ENCODE peak calls at places on chromosomes 1 and 21, in seven cellular contexts. Y, F, D, M, Q, B and Z are unnamed samples.

GRCh38 chr1:93814059-93814794 is 64.8 kb downstream of the DNTTIP2 start:
- DNase-seq in D (peak; percentile 54), Q (no peak), M (peak; percentile 54), F (peak; percentile 96), B (peak; percentile 73), Y (no peak), Z (peak; percentile 93)

GRCh38 chr1:33001282-33001681 is 35.4 kb downstream of the AK2 start:
- DNase-seq in F (no peak), B (no peak), Y (no peak), Q (no peak), D (no peak), M (no peak), Z (no peak)

GRCh38 chr1:156809281-156809680 is 7.4 kb downstream of the SH2D2A start:
- DNase-seq in Q (no peak), Y (no peak), D (no peak), M (no peak), B (no peak), F (no peak), Z (no peak)

GRCh38 chr1:50279622-50280320 is 143.5 kb downstream of the DMRTA2 start:
- DNase-seq in B (peak; percentile 21), Q (no peak), Y (no peak), M (no peak), D (peak; percentile 71), F (peak; percentile 93), Z (peak; percentile 3)

GRCh38 chr1:116075981-116076380 is 35.2 kb upstream of the MAB21L3 start:
- DNase-seq in F (no peak), Q (no peak), D (no peak), M (no peak), B (no peak), Y (no peak), Z (no peak)

GRCh38 chr1:175525222-175525621 is 218.2 kb downstream of the TNR start:
- DNase-seq in Y (no peak), F (no peak), Q (no peak), M (no peak), D (no peak), B (no peak), Z (no peak)

GRCh38 chr21:28725396-28725795 is 267.3 kb downstream of the LTN1 start:
- DNase-seq in Q (no peak), B (no peak), M (no peak), D (no peak), F (no peak), Y (no peak), Z (peak; percentile 19)

GRCh38 chr1:61808968-61809367 is 66.7 kb downstream of the PATJ start:
- DNase-seq in M (no peak), Y (no peak), B (peak; percentile 14), F (no peak), Q (no peak), D (no peak), Z (peak; percentile 41)

GRCh38 chr1:218711884-218712674 is 366.9 kb downstream of the TGFB2 start:
- DNase-seq in D (no peak), Q (no peak), B (peak; percentile 52), F (no peak), M (no peak), Y (no peak), Z (peak; percentile 33)

GRCh38 chr1:91578320-91579109 is 77.9 kb downstream of the CDC7 start:
- DNase-seq in B (no peak), M (no peak), D (no peak), F (no peak), Y (no peak), Q (no peak), Z (no peak)

GRCh38 chr1:51519857-51520699 is 1.0 kb upstream of the EPS15 start:
- DNase-seq in B (peak; percentile 45), Y (no peak), D (no peak), M (no peak), Q (no peak), F (no peak), Z (peak; percentile 78)

GRCh38 chr1:118184737-118185082 is 318 bp downstream of the SPAG17 start:
- DNase-seq in Y (no peak), D (no peak), Q (no peak), F (peak; percentile 94), B (no peak), M (no peak), Z (no peak)

GRCh38 chr1:17155257-17155895 is 36.1 kb upstream of the PADI2 start:
- DNase-seq in F (no peak), B (no peak), Q (no peak), Y (no peak), M (no peak), D (no peak), Z (peak; percentile 24)

GRCh38 chr1:30911061-30911954 is 2.8 kb upstream of the SDC3 start:
- DNase-seq in B (peak; percentile 89), Q (peak; percentile 84), F (peak; percentile 91), Y (peak; percentile 95), D (peak; percentile 90), M (peak; percentile 82), Z (peak; percentile 84)

GRCh38 chr21:31668651-31669491 is 9.4 kb downstream of the SOD1 start:
- DNase-seq in D (no peak), B (no peak), Q (no peak), F (no peak), Y (no peak), M (no peak), Z (no peak)

GRCh38 chr1:232435746-232436145 is 194.2 kb downstream of the SIPA1L2 start:
- DNase-seq in D (no peak), Y (no peak), M (no peak), F (no peak), Q (no peak), B (no peak), Z (peak; percentile 85)

GRCh38 chr1:90721210-90722194 is 4.4 kb upstream of the BARHL2 start:
- DNase-seq in M (peak; percentile 81), B (peak; percentile 72), Q (no peak), F (peak; percentile 87), Y (peak; percentile 82), D (peak; percentile 77), Z (peak; percentile 65)

GRCh38 chr1:36910281-36910725 is 124.0 kb downstream of the GRIK3 start:
- DNase-seq in Q (no peak), M (no peak), F (no peak), B (no peak), D (peak; percentile 23), Y (no peak), Z (no peak)

GRCh38 chr1:110538921-110539320 is 19.9 kb upstream of the KCNA10 start:
- DNase-seq in Q (no peak), F (no peak), D (no peak), M (no peak), Y (no peak), B (no peak), Z (no peak)